ENCODE peak calls at places on chromosome 20, in four cellular contexts. R, V, Y and A are unnamed samples.

GRCh38 chr20:63463400-63464288 is 8.8 kb downstream of the KCNQ2 start:
- DNase-seq in V (no peak), Y (no peak), R (no peak), A (no peak)

GRCh38 chr20:1879934-1880333 is 15.3 kb upstream of the SIRPA start:
- DNase-seq in R (no peak), V (no peak), Y (no peak), A (no peak)

GRCh38 chr20:48843125-48843806 is 15.5 kb upstream of the PREX1 start:
- DNase-seq in Y (no peak), R (no peak), V (no peak), A (no peak)

GRCh38 chr20:24691901-24692351 is 222.5 kb downstream of the SYNDIG1 start:
- DNase-seq in Y (peak; percentile 17), R (no peak), V (no peak), A (no peak)

GRCh38 chr20:2653511-2654383 is 1.3 kb downstream of the NOP56 start:
- DNase-seq in R (no peak), V (no peak), Y (no peak), A (no peak)

GRCh38 chr20:58233881-58234528 is 5.6 kb upstream of the ANKRD60 start:
- DNase-seq in Y (no peak), V (peak; percentile 27), R (peak; percentile 43), A (peak; percentile 71)

GRCh38 chr20:31578448-31579138 is 26.5 kb upstream of the ID1 start:
- DNase-seq in R (no peak), V (no peak), Y (no peak), A (no peak)

GRCh38 chr20:63520594-63520938 is at the start of gene PPDPF:
- DNase-seq in V (peak; percentile 81), R (peak; percentile 89), Y (peak; percentile 89), A (peak; percentile 90)

GRCh38 chr20:57806975-57807374 is 97.2 kb upstream of the PMEPA1 start:
- DNase-seq in Y (no peak), V (no peak), R (no peak), A (no peak)

GRCh38 chr20:56483970-56484369 is 15.5 kb downstream of the RTF2 start:
- DNase-seq in R (no peak), Y (no peak), V (no peak), A (no peak)

GRCh38 chr20:11454966-11455799 is 462.5 kb upstream of the BTBD3 start:
- DNase-seq in R (peak; percentile 5), V (no peak), Y (no peak), A (peak; percentile 19)

GRCh38 chr20:24423794-24424307 is 45.6 kb upstream of the SYNDIG1 start:
- DNase-seq in V (no peak), R (no peak), Y (no peak), A (no peak)

GRCh38 chr20:61514805-61515505 is 262.9 kb downstream of the CDH4 start:
- DNase-seq in R (no peak), V (no peak), Y (no peak), A (no peak)

GRCh38 chr20:61929561-61929960 is 136.1 kb downstream of the TAF4 start:
- DNase-seq in Y (no peak), V (no peak), R (no peak), A (no peak)

GRCh38 chr20:63124782-63125580 is 91.0 kb downstream of the YTHDF1 start:
- DNase-seq in R (no peak), V (no peak), Y (no peak), A (no peak)

GRCh38 chr20:18702736-18703135 is 110.8 kb upstream of the SCP2D1 start:
- DNase-seq in R (no peak), Y (no peak), V (no peak), A (no peak)

GRCh38 chr20:51525241-51526104 is 17.0 kb downstream of the NFATC2 start:
- DNase-seq in Y (no peak), V (no peak), R (no peak), A (no peak)

GRCh38 chr20:56957737-56958553 is 308.5 kb downstream of the BMP7 start:
- DNase-seq in Y (no peak), R (peak; percentile 12), V (no peak), A (no peak)

GRCh38 chr20:1803216-1804128 is 91.7 kb upstream of the SIRPA start:
- DNase-seq in V (peak; percentile 68), R (peak; percentile 80), Y (peak; percentile 48), A (no peak)

GRCh38 chr20:49668181-49668877 is 45.3 kb downstream of the B4GALT5 start:
- DNase-seq in Y (peak; percentile 61), V (no peak), R (no peak), A (peak; percentile 71)

GRCh38 chr20:58096880-58097813 is 131.3 kb downstream of the ANKRD60 start:
- DNase-seq in R (no peak), Y (no peak), V (peak; percentile 27), A (no peak)

GRCh38 chr20:43220612-43221011 is 30.9 kb upstream of the PTPRT start:
- DNase-seq in Y (no peak), V (no peak), R (no peak), A (no peak)

GRCh38 chr20:47280668-47281067 is 75.8 kb downstream of the ZMYND8 start:
- DNase-seq in Y (no peak), R (no peak), V (no peak), A (no peak)

GRCh38 chr20:58514321-58515239 is 619 bp downstream of the APCDD1L start:
- DNase-seq in R (peak; percentile 12), V (no peak), Y (no peak), A (no peak)

GRCh38 chr20:32543570-32544259 is 41.4 kb downstream of the NOL4L start:
- DNase-seq in V (no peak), Y (no peak), R (no peak), A (no peak)

GRCh38 chr20:49610701-49611538 is 43.0 kb upstream of the PTGIS start:
- DNase-seq in V (peak; percentile 78), Y (peak; percentile 86), R (peak; percentile 82), A (peak; percentile 98)

GRCh38 chr20:12414446-12415274 is 497.0 kb downstream of the BTBD3 start:
- DNase-seq in V (no peak), R (peak; percentile 19), Y (no peak), A (no peak)

GRCh38 chr20:62344782-62345181 is 22.3 kb downstream of the LAMA5 start:
- DNase-seq in V (no peak), Y (no peak), R (no peak), A (no peak)

GRCh38 chr20:6418732-6419131 is 295.9 kb upstream of the FERMT1 start:
- DNase-seq in V (no peak), Y (no peak), R (no peak), A (no peak)

GRCh38 chr20:6420336-6420735 is 297.5 kb upstream of the FERMT1 start:
- DNase-seq in R (no peak), V (no peak), Y (no peak), A (no peak)

GRCh38 chr20:6421321-6422030 is 298.6 kb upstream of the FERMT1 start:
- DNase-seq in Y (no peak), R (no peak), V (no peak), A (no peak)

GRCh38 chr20:6411651-6412050 is 288.8 kb upstream of the FERMT1 start:
- DNase-seq in V (no peak), R (no peak), Y (no peak), A (no peak)

GRCh38 chr20:6416371-6416770 is 293.5 kb upstream of the FERMT1 start:
- DNase-seq in R (no peak), Y (no peak), V (no peak), A (no peak)
- TF ChIP-seq CTCF in R (no peak), Y (no peak), V (no peak), A (no peak)

GRCh38 chr20:37309941-37310590 is 20.6 kb downstream of the MANBAL start:
- DNase-seq in R (no peak), Y (peak; percentile 51), V (no peak), A (no peak)
- TF ChIP-seq CTCF in R (no peak), Y (no peak), V (no peak), A (no peak)

GRCh38 chr20:40670251-40670650 is 18.8 kb downstream of the MAFB start:
- DNase-seq in R (no peak), V (no peak), Y (no peak), A (no peak)
- TF ChIP-seq CTCF in R (peak; percentile 11), V (no peak), Y (no peak), A (no peak)

GRCh38 chr20:10094566-10095173 is 59.9 kb downstream of the ANKEF1 start:
- DNase-seq in R (no peak), Y (no peak), V (no peak), A (no peak)
- TF ChIP-seq CTCF in R (peak; percentile 43), Y (no peak), V (no peak), A (no peak)

GRCh38 chr20:9300534-9300933 is 213.9 kb upstream of the LAMP5 start:
- DNase-seq in Y (no peak), R (no peak), V (no peak), A (no peak)

GRCh38 chr20:9301129-9302072 is 213.0 kb upstream of the LAMP5 start:
- DNase-seq in R (no peak), V (no peak), Y (no peak), A (peak; percentile 48)

GRCh38 chr20:9300080-9300479 is 214.3 kb upstream of the LAMP5 start:
- DNase-seq in V (no peak), Y (no peak), R (no peak), A (no peak)

GRCh38 chr20:9298906-9299305 is 215.5 kb upstream of the LAMP5 start:
- DNase-seq in V (no peak), Y (no peak), R (no peak), A (no peak)

DNA sequence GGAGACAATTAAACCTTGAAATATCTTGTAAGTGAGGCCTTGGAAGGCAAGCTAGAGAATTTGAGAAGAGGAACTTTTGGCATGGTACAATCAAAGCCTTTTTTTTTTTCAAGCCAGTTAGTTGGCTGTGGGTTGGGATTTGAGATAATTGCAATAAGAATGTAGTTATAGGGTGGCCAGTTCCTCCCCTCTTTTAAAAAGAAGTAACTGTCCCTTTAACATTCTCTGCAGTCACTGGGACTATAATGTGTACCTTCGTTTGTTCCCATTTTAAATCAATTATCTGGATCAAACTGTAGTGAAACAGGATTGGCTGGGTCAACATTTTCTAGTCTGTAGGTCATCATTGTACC is 212.3 kb upstream of the LAMP5 start:
- DNase-seq in Y (no peak), V (no peak), R (no peak), A (no peak)
- TF ChIP-seq CTCF in Y (no peak), V (no peak), R (no peak), A (no peak)

DNA sequence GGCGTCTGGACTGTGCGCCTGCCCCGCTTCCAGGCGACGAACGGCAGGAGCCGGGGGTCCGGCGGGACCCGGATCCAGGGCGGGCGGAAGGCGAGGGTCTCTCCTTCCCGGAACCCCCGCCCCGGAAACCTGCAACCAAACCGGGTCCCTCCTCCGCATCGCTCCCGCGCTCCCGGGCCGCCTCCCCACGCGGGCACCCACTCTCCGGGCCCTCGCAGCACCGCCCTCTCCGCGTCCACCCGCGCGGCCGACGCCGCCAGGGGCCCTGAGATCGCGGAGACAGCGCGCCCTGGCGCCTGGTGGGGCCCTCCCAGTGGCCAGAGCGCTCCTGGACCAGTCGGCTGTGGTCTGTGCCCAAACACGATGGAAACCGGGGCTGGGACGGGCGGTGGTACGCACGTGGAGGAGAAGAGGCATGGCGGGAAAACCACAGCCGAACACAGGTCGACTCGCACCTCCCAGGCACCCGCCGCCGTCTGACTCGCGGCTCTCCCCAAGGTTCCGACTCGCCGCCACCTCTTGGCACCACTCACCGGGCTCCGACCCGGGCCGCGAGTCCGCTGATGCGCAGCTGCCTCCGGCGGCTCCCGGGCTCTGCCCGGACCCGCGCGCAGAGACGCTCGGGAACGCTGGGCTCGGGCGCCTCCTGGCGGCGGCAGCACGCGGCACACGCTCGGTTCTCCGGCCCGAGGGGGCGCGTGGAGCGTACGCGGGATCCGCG is 7.9 kb downstream of the NKX2-2 start:
- DNase-seq in Y (peak; percentile 53), R (peak; percentile 70), V (no peak), A (peak; percentile 13)
- TF ChIP-seq CTCF in Y (no peak), R (peak; percentile 77), V (peak; percentile 51), A (peak; percentile 17)